ENCODE peak calls at places on chromosomes 5 and 9, in nine cellular contexts. Z, K, C, W, R, M, I, A and J are unnamed samples.

GRCh38 chr5:16952968-16953671 is 17.0 kb upstream of the MYO10 start:
- DNase-seq in I (no peak), A (no peak), R (no peak), K (no peak), W (no peak), M (no peak), Z (no peak), C (no peak), J (no peak)

GRCh38 chr5:139155333-139155732 is 42.8 kb downstream of the SIL1 start:
- DNase-seq in Z (no peak), R (no peak), W (no peak), A (no peak), M (no peak), C (no peak), I (no peak), K (no peak), J (no peak)

GRCh38 chr9:134546746-134547145 is 94.9 kb upstream of the COL5A1 start:
- DNase-seq in C (no peak), I (no peak), M (no peak), W (no peak), A (no peak), R (no peak), Z (no peak), K (no peak), J (no peak)

GRCh38 chr5:80703291-80703690 is 48.5 kb upstream of the DHFR start:
- DNase-seq in W (no peak), C (no peak), I (no peak), K (no peak), A (no peak), Z (no peak), M (no peak), R (no peak), J (no peak)

GRCh38 chr9:114335745-114336144 is 6.1 kb downstream of the ORM2 start:
- DNase-seq in K (no peak), W (no peak), A (no peak), R (no peak), C (no peak), Z (no peak), I (no peak), M (no peak), J (no peak)

GRCh38 chr5:159262859-159263568 is at the start of gene UBLCP1:
- DNase-seq in W (peak), A (peak), Z (peak), I (peak), C (peak), K (peak), M (peak), R (peak), J (peak)

GRCh38 chr5:80282054-80282453 is 26.2 kb upstream of the SERINC5 start:
- DNase-seq in R (no peak), K (no peak), C (no peak), A (no peak), Z (no peak), M (no peak), W (no peak), I (no peak), J (no peak)

GRCh38 chr5:57434683-57435082 is 47.9 kb downstream of the ACTBL2 start:
- DNase-seq in I (no peak), M (no peak), K (no peak), A (no peak), W (no peak), C (no peak), Z (no peak), R (no peak), J (no peak)

GRCh38 chr9:136995772-136996308 is 528 bp downstream of the CLIC3 start:
- DNase-seq in M (no peak), Z (peak), R (no peak), K (no peak), A (peak), W (no peak), I (no peak), C (peak), J (no peak)

GRCh38 chr9:107054146-107054545 is 191.2 kb downstream of the ZNF462 start:
- DNase-seq in Z (no peak), M (no peak), A (no peak), C (no peak), K (no peak), R (no peak), W (no peak), I (no peak), J (no peak)

GRCh38 chr9:118362123-118362522 is 657.9 kb downstream of the TLR4 start:
- DNase-seq in C (no peak), I (no peak), R (no peak), K (no peak), A (no peak), W (no peak), Z (no peak), M (no peak), J (no peak)

GRCh38 chr9:122382901-122383850 is 12.4 kb downstream of the PTGS1 start:
- DNase-seq in A (peak), M (peak), K (no peak), Z (peak), I (no peak), W (no peak), R (no peak), C (peak), J (no peak)

GRCh38 chr5:176822426-176823075 is 12.2 kb downstream of the UNC5A start:
- DNase-seq in W (no peak), A (no peak), K (no peak), I (no peak), C (no peak), Z (no peak), R (no peak), M (peak), J (no peak)

GRCh38 chr5:90548069-90548593 is 10.5 kb upstream of the ADGRV1 start:
- DNase-seq in M (no peak), A (no peak), Z (no peak), R (no peak), C (peak), K (no peak), I (no peak), W (no peak), J (peak)

GRCh38 chr9:132160802-132161742 is 786 bp upstream of the NTNG2 start:
- DNase-seq in C (peak), Z (peak), K (peak), A (peak), W (peak), M (no peak), I (peak), R (peak), J (peak)

GRCh38 chr5:35129921-35130485 is 82.3 kb upstream of the AGXT2 start:
- DNase-seq in Z (no peak), A (peak), M (no peak), C (peak), W (no peak), I (no peak), K (no peak), R (no peak), J (peak)

GRCh38 chr9:111897831-111898144 is 1.2 kb downstream of the UGCG start:
- DNase-seq in I (no peak), K (no peak), W (no peak), M (no peak), A (no peak), C (peak), Z (peak), R (peak), J (peak)

GRCh38 chr9:97633859-97634485 is 351 bp downstream of the NCBP1 start:
- DNase-seq in I (no peak), A (peak), Z (no peak), R (no peak), M (no peak), K (no peak), C (peak), W (no peak), J (peak)

GRCh38 chr5:69217154-69217731 is 17.4 kb upstream of the CDK7 start:
- DNase-seq in W (no peak), C (no peak), A (no peak), Z (no peak), K (no peak), R (peak), I (no peak), M (no peak), J (peak)

GRCh38 chr5:36664762-36665161 is 58.4 kb downstream of the SLC1A3 start:
- DNase-seq in K (no peak), A (no peak), M (no peak), W (no peak), I (no peak), C (no peak), R (no peak), Z (no peak), J (no peak)

GRCh38 chr9:107586493-107586892 is 96.9 kb upstream of the KLF4 start:
- DNase-seq in K (no peak), R (no peak), Z (no peak), A (no peak), M (no peak), I (no peak), W (no peak), C (no peak), J (no peak)

GRCh38 chr9:101485873-101486692 is 47.6 kb upstream of the RNF20 start:
- DNase-seq in M (no peak), W (no peak), R (no peak), C (peak), I (peak), A (peak), Z (peak), K (no peak), J (no peak)

GRCh38 chr5:154795235-154795596 is 40.0 kb downstream of the LARP1 start:
- DNase-seq in M (no peak), W (no peak), C (no peak), K (no peak), Z (peak), I (no peak), A (peak), R (no peak), J (no peak)

GRCh38 chr9:134350416-134350994 is 24.2 kb downstream of the RXRA start:
- DNase-seq in R (no peak), C (no peak), M (no peak), Z (no peak), W (no peak), A (no peak), I (no peak), K (no peak), J (no peak)

GRCh38 chr9:128005938-128006337 is 25.1 kb upstream of the EEIG1 start:
- DNase-seq in Z (peak), W (no peak), M (no peak), K (no peak), I (peak), R (no peak), A (no peak), C (no peak), J (no peak)

GRCh38 chr9:108836319-108836718 is 19.5 kb downstream of the ACTL7B start:
- DNase-seq in W (no peak), A (no peak), C (no peak), Z (no peak), I (no peak), K (no peak), R (no peak), M (no peak), J (no peak)

DNA sequence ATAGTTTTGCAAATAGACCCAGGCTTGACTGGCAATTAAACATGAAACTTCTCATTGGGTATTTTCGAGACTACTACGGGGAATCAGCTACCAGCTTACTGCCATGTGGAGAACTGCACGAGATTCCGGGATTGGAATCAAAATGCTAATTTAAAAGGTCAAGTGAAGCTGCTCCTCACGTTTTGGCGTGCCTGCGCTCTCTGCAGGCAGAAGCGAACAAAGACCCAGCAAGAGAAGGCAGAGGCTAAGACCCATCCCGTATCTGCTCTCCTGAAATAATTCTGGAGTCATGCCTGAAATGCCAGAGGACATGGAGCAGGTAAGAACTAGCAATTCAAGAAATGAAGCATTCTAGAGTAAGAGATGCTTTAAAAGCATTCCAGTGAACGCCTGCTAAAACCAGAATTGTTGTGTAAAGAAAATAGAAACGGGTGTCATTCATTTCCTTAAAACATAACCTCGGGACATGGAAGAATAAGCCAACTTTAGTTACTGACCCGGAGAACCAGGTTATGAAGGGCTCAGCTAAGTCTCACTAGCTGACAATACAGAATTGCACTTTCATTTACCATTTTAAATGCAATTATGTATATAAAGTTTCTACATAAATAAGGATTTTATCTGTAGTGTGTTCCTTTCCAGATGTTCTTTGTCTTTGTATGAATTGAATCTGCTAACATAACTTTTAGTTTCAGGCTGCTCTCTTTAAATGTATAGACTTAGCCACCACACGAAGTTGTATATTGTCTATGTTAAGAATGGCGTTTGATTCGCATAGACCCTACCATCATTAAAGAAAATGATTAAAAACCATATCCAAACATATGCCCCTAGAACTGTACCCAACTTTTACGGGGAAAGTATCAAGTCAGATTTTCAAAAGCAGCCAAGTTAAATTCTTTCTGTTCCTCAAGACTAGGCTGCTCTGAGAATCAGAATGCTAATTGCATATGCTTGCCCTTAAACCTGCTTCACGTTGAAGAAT is 2.0 kb upstream of the MAT2B start:
- DNase-seq in W (no peak), R (peak), A (peak), I (peak), K (no peak), C (peak), M (no peak), Z (peak), J (peak)
- TF ChIP-seq CTCF in W (peak), R (peak), A (peak), I (no peak), K (no peak), C (peak), M (peak), Z (peak), J (peak)

GRCh38 chr5:178553517-178553916 is 36.7 kb downstream of the COL23A1 start:
- DNase-seq in W (no peak), Z (no peak), C (no peak), I (no peak), M (no peak), A (no peak), K (no peak), R (no peak), J (no peak)

GRCh38 chr5:178548751-178549150 is 41.4 kb downstream of the COL23A1 start:
- DNase-seq in C (no peak), I (no peak), W (no peak), R (no peak), M (no peak), Z (no peak), K (no peak), A (no peak), J (no peak)

GRCh38 chr5:178551468-178551867 is 38.7 kb downstream of the COL23A1 start:
- DNase-seq in R (no peak), M (no peak), C (no peak), A (no peak), Z (no peak), I (no peak), W (no peak), K (no peak), J (no peak)

GRCh38 chr5:178547753-178548415 is 42.3 kb downstream of the COL23A1 start:
- DNase-seq in A (no peak), W (no peak), Z (no peak), K (no peak), R (no peak), C (no peak), M (peak), I (no peak), J (no peak)

DNA sequence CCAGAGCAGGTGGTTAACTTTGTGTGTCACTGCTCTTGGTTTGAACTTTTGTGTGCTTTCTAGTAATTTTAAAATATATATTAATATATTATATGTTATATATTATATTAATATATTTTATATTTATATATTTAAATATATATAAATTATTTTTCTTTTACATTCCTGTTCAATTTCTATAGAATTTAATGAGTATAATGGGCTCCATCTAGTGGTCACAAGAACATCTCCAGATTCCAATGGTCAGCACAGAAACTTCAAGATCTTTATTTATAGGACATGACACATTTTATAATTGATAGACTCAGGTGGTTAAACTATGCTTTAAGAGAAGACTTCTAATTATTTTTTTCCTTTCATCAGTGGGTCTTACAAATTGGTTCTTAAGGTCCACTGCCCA is 39.1 kb downstream of the COL23A1 start:
- DNase-seq in I (no peak), K (no peak), R (peak), M (no peak), W (no peak), C (peak), A (peak), Z (peak), J (peak)
- TF ChIP-seq CTCF in I (peak), K (no peak), R (no peak), M (peak), W (no peak), C (peak), A (peak), Z (peak), J (peak)

DNA sequence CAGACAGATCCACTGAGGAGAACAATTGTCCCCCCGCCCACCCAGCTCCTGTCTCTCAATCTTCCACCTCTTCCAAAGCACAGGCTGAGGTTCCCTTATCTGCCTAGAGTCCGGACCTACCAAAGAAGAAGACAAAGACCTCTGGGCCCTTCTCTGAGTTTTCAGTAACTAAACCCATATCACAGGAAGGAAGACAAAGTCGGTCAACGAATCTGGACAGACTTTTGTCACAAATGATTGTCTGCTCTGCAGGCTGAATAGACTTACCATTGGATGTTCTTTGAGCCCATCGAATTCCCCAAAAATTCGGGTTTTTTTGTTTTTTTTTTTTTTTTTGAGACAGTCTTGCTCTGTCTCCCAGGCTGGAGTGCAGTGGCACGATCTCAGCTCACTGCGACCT is 58.0 kb downstream of the C9orf50 start:
- DNase-seq in W (no peak), R (no peak), A (no peak), I (no peak), K (no peak), M (no peak), Z (no peak), C (no peak), J (no peak)
- TF ChIP-seq CTCF in W (no peak), R (no peak), A (no peak), I (no peak), K (no peak), M (no peak), Z (no peak), C (no peak), J (no peak)

DNA sequence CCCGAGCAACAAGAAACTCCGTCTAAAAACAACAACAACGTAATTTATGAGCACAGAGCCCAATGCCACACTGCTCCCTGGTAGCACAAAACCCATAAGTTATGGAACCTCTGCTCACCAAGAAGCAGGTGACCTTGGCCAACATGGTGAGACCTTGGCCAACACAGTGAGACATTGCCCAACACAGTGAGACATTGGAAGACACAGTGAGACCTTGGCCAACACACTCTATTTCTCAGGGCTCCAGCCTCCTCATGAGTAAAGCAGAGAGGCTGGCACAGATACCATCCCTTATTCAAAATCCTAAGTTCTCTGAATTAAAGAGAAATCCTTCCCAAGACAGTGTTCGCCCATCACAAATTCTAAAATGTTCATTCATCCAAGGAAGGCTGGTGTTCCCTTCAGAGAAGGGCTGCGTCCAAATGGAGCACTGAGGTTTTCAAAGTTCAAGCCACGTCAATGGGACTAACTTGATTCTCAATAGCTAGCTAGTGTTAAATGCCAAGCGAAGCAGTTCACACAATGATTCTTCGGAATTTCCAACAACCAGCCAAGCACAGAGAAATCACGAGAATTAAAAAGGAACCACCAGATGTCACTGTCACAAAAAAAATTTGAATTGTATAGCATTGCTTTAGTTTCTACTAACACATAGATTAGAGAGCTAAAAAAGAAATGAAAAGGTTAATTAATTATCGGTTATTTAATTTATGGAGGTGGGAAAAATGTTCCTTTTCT is 29.4 kb downstream of the TTC39B start:
- DNase-seq in K (no peak), M (no peak), I (no peak), C (peak), R (no peak), Z (peak), A (peak), W (no peak), J (peak)
- TF ChIP-seq CTCF in K (no peak), M (peak), I (no peak), C (peak), R (peak), Z (no peak), A (peak), W (no peak), J (peak)

GRCh38 chr9:77865385-77865784 is 166.2 kb downstream of the GNAQ start:
- DNase-seq in C (no peak), A (no peak), I (no peak), R (no peak), M (no peak), K (no peak), Z (no peak), W (no peak), J (no peak)

GRCh38 chr9:77866882-77867281 is 164.7 kb downstream of the GNAQ start:
- DNase-seq in R (no peak), I (no peak), A (no peak), M (no peak), W (no peak), C (no peak), Z (no peak), K (no peak), J (no peak)

GRCh38 chr9:77864096-77864889 is 167.3 kb downstream of the GNAQ start:
- DNase-seq in K (no peak), I (no peak), W (no peak), M (no peak), A (peak), R (peak), Z (peak), C (no peak), J (peak)
- TF ChIP-seq CTCF in K (no peak), I (no peak), W (no peak), M (peak), A (no peak), R (no peak), Z (no peak), C (no peak), J (no peak)